ENCODE peak calls at places on chromosomes 16 and 17, in eight cellular contexts. One of them, this sample, is unnamed. For H3K9me3, the result is how much of the 10 kb centered on the place peaks cover.

GRCh38 chr17:39606434-39607056 is 1.2 kb downstream of the NEUROD2 start:
- DNase-seq in AG04450: no peak
- DNase-seq in A673: no peak
- DNase-seq in H1: peak
- DNase-seq in mucosa of descending colon: peak
- DNase-seq in IMR-90: no peak
- DNase-seq in esophagus squamous epithelium: no peak
- DNase-seq in tibial nerve: no peak
- DNase-seq in this sample: no peak

GRCh38 chr16:27232061-27232841 is 28.9 kb downstream of the KDM8 start:
- DNase-seq in mucosa of descending colon: peak
- DNase-seq in AG04450: no peak
- DNase-seq in esophagus squamous epithelium: no peak
- DNase-seq in A673: no peak
- DNase-seq in IMR-90: no peak
- DNase-seq in H1: no peak
- DNase-seq in tibial nerve: no peak
- DNase-seq in this sample: no peak

GRCh38 chr17:21113706-21114105 is 13.1 kb upstream of the DHRS7B start:
- DNase-seq in mucosa of descending colon: no peak
- DNase-seq in tibial nerve: no peak
- DNase-seq in IMR-90: no peak
- DNase-seq in AG04450: no peak
- DNase-seq in esophagus squamous epithelium: no peak
- DNase-seq in H1: no peak
- DNase-seq in A673: no peak
- DNase-seq in this sample: no peak

GRCh38 chr16:85681255-85681654 is 7.5 kb downstream of the GINS2 start:
- DNase-seq in tibial nerve: no peak
- DNase-seq in AG04450: no peak
- DNase-seq in esophagus squamous epithelium: no peak
- DNase-seq in A673: no peak
- DNase-seq in IMR-90: no peak
- DNase-seq in H1: no peak
- DNase-seq in mucosa of descending colon: peak
- DNase-seq in this sample: no peak

GRCh38 chr16:85926370-85926769 is 27.4 kb downstream of the IRF8 start:
- DNase-seq in tibial nerve: no peak
- DNase-seq in IMR-90: no peak
- DNase-seq in AG04450: no peak
- DNase-seq in A673: no peak
- DNase-seq in esophagus squamous epithelium: no peak
- DNase-seq in mucosa of descending colon: no peak
- DNase-seq in H1: no peak
- DNase-seq in this sample: no peak

GRCh38 chr17:40311575-40311974 is 2.6 kb downstream of the RARA start:
- DNase-seq in H1: no peak
- DNase-seq in tibial nerve: peak
- DNase-seq in AG04450: no peak
- DNase-seq in IMR-90: no peak
- DNase-seq in mucosa of descending colon: peak
- DNase-seq in esophagus squamous epithelium: no peak
- DNase-seq in A673: peak
- DNase-seq in this sample: no peak

GRCh38 chr17:7236808-7237207 is 2.4 kb downstream of the PHF23 start:
- DNase-seq in mucosa of descending colon: no peak
- DNase-seq in tibial nerve: no peak
- DNase-seq in esophagus squamous epithelium: no peak
- DNase-seq in H1: no peak
- DNase-seq in IMR-90: no peak
- DNase-seq in A673: no peak
- DNase-seq in AG04450: no peak
- DNase-seq in this sample: no peak

GRCh38 chr17:32755045-32755805 is 121.7 kb downstream of the MYO1D start:
- DNase-seq in AG04450: peak
- DNase-seq in esophagus squamous epithelium: no peak
- DNase-seq in mucosa of descending colon: no peak
- DNase-seq in tibial nerve: no peak
- DNase-seq in IMR-90: peak
- DNase-seq in H1: no peak
- DNase-seq in A673: peak
- DNase-seq in this sample: no peak

GRCh38 chr17:38867179-38867994 is 2.5 kb upstream of the LASP1 start:
- DNase-seq in esophagus squamous epithelium: no peak
- DNase-seq in H1: peak
- DNase-seq in A673: peak
- DNase-seq in IMR-90: peak
- DNase-seq in mucosa of descending colon: no peak
- DNase-seq in AG04450: no peak
- DNase-seq in tibial nerve: no peak
- DNase-seq in this sample: peak

GRCh38 chr16:89602273-89602951 is 11.0 kb upstream of the DPEP1 start:
- DNase-seq in esophagus squamous epithelium: no peak
- DNase-seq in AG04450: peak
- DNase-seq in tibial nerve: no peak
- DNase-seq in mucosa of descending colon: no peak
- DNase-seq in A673: peak
- DNase-seq in IMR-90: peak
- DNase-seq in H1: peak
- DNase-seq in this sample: no peak

GRCh38 chr17:78648293-78648692 is 71.1 kb upstream of the DNAH17 start:
- DNase-seq in AG04450: no peak
- DNase-seq in A673: no peak
- DNase-seq in tibial nerve: no peak
- DNase-seq in mucosa of descending colon: no peak
- DNase-seq in H1: no peak
- DNase-seq in IMR-90: no peak
- DNase-seq in esophagus squamous epithelium: no peak
- DNase-seq in this sample: no peak

GRCh38 chr16:4641876-4642275 is 17.2 kb downstream of the MGRN1 start:
- DNase-seq in A673: no peak
- DNase-seq in AG04450: no peak
- DNase-seq in IMR-90: no peak
- DNase-seq in tibial nerve: no peak
- DNase-seq in H1: no peak
- DNase-seq in mucosa of descending colon: no peak
- DNase-seq in esophagus squamous epithelium: no peak
- DNase-seq in this sample: no peak

GRCh38 chr17:70552230-70552981 is 383.1 kb downstream of the KCNJ2 start:
- DNase-seq in esophagus squamous epithelium: no peak
- DNase-seq in A673: peak
- DNase-seq in tibial nerve: no peak
- DNase-seq in H1: no peak
- DNase-seq in IMR-90: peak
- DNase-seq in mucosa of descending colon: no peak
- DNase-seq in AG04450: no peak
- DNase-seq in this sample: no peak

GRCh38 chr16:1561836-1562235 is 28.4 kb downstream of the TMEM204 start:
- DNase-seq in mucosa of descending colon: no peak
- DNase-seq in A673: no peak
- DNase-seq in H1: no peak
- DNase-seq in IMR-90: no peak
- DNase-seq in tibial nerve: no peak
- DNase-seq in esophagus squamous epithelium: no peak
- DNase-seq in AG04450: no peak
- DNase-seq in this sample: no peak

GRCh38 chr16:1563786-1564185 is 30.3 kb downstream of the TMEM204 start:
- DNase-seq in tibial nerve: no peak
- DNase-seq in esophagus squamous epithelium: no peak
- DNase-seq in IMR-90: no peak
- DNase-seq in H1: no peak
- DNase-seq in AG04450: no peak
- DNase-seq in mucosa of descending colon: no peak
- DNase-seq in A673: no peak
- DNase-seq in this sample: no peak

GRCh38 chr16:1567988-1568387 is 34.5 kb downstream of the TMEM204 start:
- DNase-seq in AG04450: no peak
- DNase-seq in H1: no peak
- DNase-seq in esophagus squamous epithelium: no peak
- DNase-seq in IMR-90: no peak
- DNase-seq in tibial nerve: no peak
- DNase-seq in mucosa of descending colon: no peak
- DNase-seq in A673: no peak
- DNase-seq in this sample: no peak

GRCh38 chr16:1564325-1564724 is 30.9 kb downstream of the TMEM204 start:
- DNase-seq in A673: no peak
- DNase-seq in AG04450: no peak
- DNase-seq in tibial nerve: no peak
- DNase-seq in H1: no peak
- DNase-seq in IMR-90: no peak
- DNase-seq in mucosa of descending colon: no peak
- DNase-seq in esophagus squamous epithelium: no peak
- DNase-seq in this sample: no peak

DNA sequence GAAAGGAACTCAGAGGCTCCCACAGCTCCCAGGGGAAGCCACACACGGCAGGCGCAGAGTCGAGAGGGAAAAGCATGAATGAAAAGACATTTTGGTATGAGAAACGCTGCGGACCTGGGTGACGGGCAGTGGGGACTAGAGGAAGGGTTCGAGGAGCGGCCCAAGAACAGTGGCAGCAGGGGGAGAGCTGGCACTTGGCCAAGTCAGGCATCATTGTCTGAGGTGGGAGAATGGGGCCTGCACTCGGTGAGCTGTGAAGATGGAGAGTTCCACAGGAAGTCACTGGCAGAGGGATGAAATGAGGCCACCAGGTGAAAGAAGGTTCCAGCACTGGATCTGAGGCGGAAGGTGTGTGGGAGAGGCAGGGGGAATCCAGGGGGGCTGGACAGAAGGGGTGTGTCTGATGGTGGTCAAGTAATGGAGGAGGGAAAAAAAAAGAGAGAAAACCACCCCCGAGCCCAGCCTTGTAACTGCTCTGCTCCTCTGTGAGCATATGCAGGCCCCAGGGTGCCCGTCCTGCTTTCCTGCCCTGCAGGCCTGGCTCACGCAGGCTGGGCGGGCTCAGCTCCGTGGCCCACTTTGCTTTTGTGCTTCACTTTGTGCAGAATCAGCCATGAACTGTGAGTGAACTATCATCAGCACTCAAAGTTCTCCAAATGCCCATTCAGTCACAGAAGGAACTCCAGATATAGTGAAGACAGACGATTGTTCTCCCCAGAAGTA is 31.8 kb downstream of the TMEM204 start:
- DNase-seq in mucosa of descending colon: no peak
- DNase-seq in H1: no peak
- DNase-seq in esophagus squamous epithelium: no peak
- DNase-seq in AG04450: no peak
- DNase-seq in A673: no peak
- DNase-seq in tibial nerve: no peak
- DNase-seq in IMR-90: no peak
- DNase-seq in this sample: no peak
- TF ChIP-seq CTCF in mucosa of descending colon: no peak
- TF ChIP-seq CTCF in H1: no peak
- TF ChIP-seq CTCF in esophagus squamous epithelium: no peak
- TF ChIP-seq CTCF in AG04450: no peak
- TF ChIP-seq CTCF in A673: no peak
- TF ChIP-seq CTCF in tibial nerve: no peak
- TF ChIP-seq CTCF in IMR-90: no peak
- TF ChIP-seq CTCF in this sample: no peak

GRCh38 chr17:81039854-81040758 is 5.2 kb downstream of the BAIAP2 start:
- DNase-seq in H1: no peak
- DNase-seq in AG04450: no peak
- DNase-seq in A673: peak
- DNase-seq in IMR-90: peak
- DNase-seq in esophagus squamous epithelium: no peak
- DNase-seq in tibial nerve: no peak
- DNase-seq in mucosa of descending colon: no peak
- DNase-seq in this sample: no peak
- H3K4me3 ChIP-seq in H1: no peak
- H3K4me3 ChIP-seq in AG04450: no peak
- H3K4me3 ChIP-seq in A673: no peak
- H3K4me3 ChIP-seq in IMR-90: no peak
- H3K4me3 ChIP-seq in esophagus squamous epithelium: peak
- H3K4me3 ChIP-seq in tibial nerve: no peak
- H3K4me3 ChIP-seq in mucosa of descending colon: no peak
- H3K4me3 ChIP-seq in this sample: no peak

GRCh38 chr16:3408561-3409197 is 7.7 kb downstream of the ZNF174 start:
- DNase-seq in H1: no peak
- DNase-seq in esophagus squamous epithelium: no peak
- DNase-seq in IMR-90: no peak
- DNase-seq in A673: no peak
- DNase-seq in AG04450: no peak
- DNase-seq in tibial nerve: no peak
- DNase-seq in mucosa of descending colon: no peak
- DNase-seq in this sample: no peak
- H3K9me3 ChIP-seq in H1: half or more
- H3K9me3 ChIP-seq in esophagus squamous epithelium: under half
- H3K9me3 ChIP-seq in IMR-90: half or more
- H3K9me3 ChIP-seq in A673: half or more
- H3K9me3 ChIP-seq in AG04450: half or more
- H3K9me3 ChIP-seq in tibial nerve: half or more
- H3K9me3 ChIP-seq in mucosa of descending colon: half or more
- H3K9me3 ChIP-seq in this sample: under half

GRCh38 chr16:72474511-72475123 is 302.7 kb upstream of the PMFBP1 start:
- DNase-seq in tibial nerve: no peak
- DNase-seq in AG04450: peak
- DNase-seq in H1: no peak
- DNase-seq in mucosa of descending colon: no peak
- DNase-seq in IMR-90: peak
- DNase-seq in A673: no peak
- DNase-seq in esophagus squamous epithelium: no peak
- DNase-seq in this sample: no peak
- TF ChIP-seq CTCF in tibial nerve: no peak
- TF ChIP-seq CTCF in AG04450: no peak
- TF ChIP-seq CTCF in H1: no peak
- TF ChIP-seq CTCF in mucosa of descending colon: no peak
- TF ChIP-seq CTCF in IMR-90: no peak
- TF ChIP-seq CTCF in A673: no peak
- TF ChIP-seq CTCF in esophagus squamous epithelium: no peak
- TF ChIP-seq CTCF in this sample: no peak